ENCODE peak calls at places on chromosomes 13 and 19, in five cellular contexts. D is mucosa of descending colon, V is NCI-H1930, C is T-cell, E is EL. G is an unnamed sample.

GRCh38 chr19:47589824-47590223 is 16.9 kb upstream of the ZNF541 start:
- DNase-seq in D (no peak), V (no peak), C (no peak), E (no peak), G (no peak)

GRCh38 chr19:48934837-48935236 is 1.3 kb downstream of the DHDH start:
- DNase-seq in D (no peak), V (no peak), C (no peak), E (no peak), G (no peak)

GRCh38 chr19:12789904-12790619 is 1.2 kb upstream of the JUNB start:
- DNase-seq in D (peak; percentile 98), V (peak; percentile 79), C (peak; percentile 76), E (peak; percentile 97), G (peak; percentile 92)

GRCh38 chr13:47896111-47896510 is 105.0 kb downstream of the SUCLA2 start:
- DNase-seq in D (no peak), V (no peak), C (no peak), E (no peak), G (no peak)

GRCh38 chr19:45601115-45601514 is 897 bp downstream of the GPR4 start:
- DNase-seq in D (no peak), V (no peak), C (no peak), E (peak; percentile 49), G (peak; percentile 9)

GRCh38 chr13:101869553-101869952 is 417.1 kb downstream of the ITGBL1 start:
- DNase-seq in D (no peak), V (no peak), C (no peak), E (no peak), G (no peak)

GRCh38 chr19:14149509-14149994 is 13.2 kb upstream of the ASF1B start:
- DNase-seq in D (peak; percentile 81), V (no peak), C (peak; percentile 54), E (no peak), G (no peak)

GRCh38 chr13:90201676-90202425 is 1145.6 kb upstream of the MIR17HG start:
- DNase-seq in D (no peak), V (no peak), C (no peak), E (peak; percentile 1), G (no peak)

GRCh38 chr19:48735031-48735615 is 5.3 kb downstream of the RASIP1 start:
- DNase-seq in D (no peak), V (peak; percentile 67), C (no peak), E (peak; percentile 61), G (peak; percentile 54)

GRCh38 chr19:13195678-13196077 is 45.5 kb downstream of the IER2 start:
- DNase-seq in D (peak; percentile 79), V (no peak), C (peak; percentile 24), E (no peak), G (peak; percentile 29)

GRCh38 chr19:7418575-7418974 is 69.8 kb downstream of the ARHGEF18 start:
- DNase-seq in D (no peak), V (no peak), C (no peak), E (no peak), G (no peak)

GRCh38 chr19:1481893-1482360 is 2.9 kb upstream of the C19orf25 start:
- DNase-seq in D (peak; percentile 60), V (no peak), C (no peak), E (no peak), G (no peak)

GRCh38 chr13:48158290-48158689 is 63.4 kb upstream of the MED4 start:
- DNase-seq in D (no peak), V (no peak), C (no peak), E (no peak), G (no peak)

GRCh38 chr13:100860866-100861265 is 186.3 kb upstream of the TMTC4 start:
- DNase-seq in D (no peak), V (no peak), C (no peak), E (no peak), G (no peak)

GRCh38 chr19:39518458-39518857 is 3.5 kb downstream of the SELENOV start:
- DNase-seq in D (no peak), V (no peak), C (no peak), E (no peak), G (no peak)

GRCh38 chr13:34156841-34157365 is 339.0 kb downstream of the RFC3 start:
- DNase-seq in D (peak; percentile 86), V (no peak), C (no peak), E (peak; percentile 95), G (peak; percentile 82)

GRCh38 chr13:51625555-51626345 is 41.5 kb downstream of the WDFY2 start:
- DNase-seq in D (no peak), V (no peak), C (no peak), E (no peak), G (no peak)

GRCh38 chr13:65913173-65913572 is 1317.0 kb downstream of the PCDH9 start:
- DNase-seq in D (no peak), V (no peak), C (no peak), E (peak; percentile 85), G (no peak)

GRCh38 chr19:34962281-34962944 is 1.6 kb downstream of the ZNF792 start:
- DNase-seq in D (no peak), V (no peak), C (no peak), E (peak; percentile 31), G (no peak)

GRCh38 chr19:12156254-12157058 is at the start of gene ZNF625:
- DNase-seq in D (peak; percentile 87), V (peak; percentile 73), C (no peak), E (peak; percentile 95), G (peak; percentile 81)

GRCh38 chr13:35388979-35389378 is 87.5 kb downstream of the MAB21L1 start:
- DNase-seq in D (no peak), V (peak; percentile 77), C (no peak), E (peak; percentile 47), G (no peak)

GRCh38 chr19:46602392-46603194 is 1.5 kb downstream of the CALM3 start:
- DNase-seq in D (peak; percentile 63), V (no peak), C (no peak), E (no peak), G (no peak)

GRCh38 chr13:72782717-72783116 is 784 bp downstream of the PIBF1 start:
- DNase-seq in D (no peak), V (no peak), C (no peak), E (peak; percentile 18), G (no peak)

GRCh38 chr19:424546-424945 is 15.6 kb upstream of the C2CD4C start:
- DNase-seq in D (no peak), V (no peak), C (no peak), E (no peak), G (no peak)

GRCh38 chr13:25538276-25538675 is 166.5 kb downstream of the ATP8A2 start:
- DNase-seq in D (no peak), V (no peak), C (no peak), E (no peak), G (no peak)

GRCh38 chr13:110126391-110126961 is 180.5 kb downstream of the COL4A1 start:
- DNase-seq in D (no peak), V (no peak), C (no peak), E (peak; percentile 94), G (peak; percentile 81)

GRCh38 chr13:108656742-108657141 is 27.3 kb downstream of the MYO16 start:
- DNase-seq in D (no peak), V (no peak), C (no peak), E (no peak), G (no peak)

GRCh38 chr13:28744091-28744536 is 25.3 kb upstream of the SLC46A3 start:
- DNase-seq in D (no peak), V (no peak), C (no peak), E (peak; percentile 81), G (peak; percentile 16)

GRCh38 chr13:76027131-76027530 is 391.0 kb downstream of the LMO7 start:
- DNase-seq in D (no peak), V (no peak), C (no peak), E (no peak), G (no peak)

GRCh38 chr19:40754611-40755247 is 3.7 kb downstream of the SNRPA start:
- DNase-seq in D (peak; percentile 73), V (no peak), C (no peak), E (peak; percentile 40), G (no peak)

GRCh38 chr13:52161193-52161646 is 1.8 kb upstream of the NEK3 start:
- DNase-seq in D (no peak), V (no peak), C (no peak), E (no peak), G (no peak)

GRCh38 chr13:27619711-27620376 is 485 bp downstream of the LNX2 start:
- DNase-seq in D (peak; percentile 71), V (no peak), C (peak; percentile 27), E (peak; percentile 46), G (no peak)

GRCh38 chr19:4446801-4447200 is 10.8 kb downstream of the UBXN6 start:
- DNase-seq in D (no peak), V (no peak), C (no peak), E (no peak), G (no peak)

GRCh38 chr19:18292460-18292809 is 11.0 kb upstream of the JUND start:
- DNase-seq in D (no peak), V (no peak), C (no peak), E (no peak), G (peak; percentile 20)